ENCODE peak calls at places on chromosomes 12 and 14, in seven cellular contexts. R, H, C, K, J, M and W are unnamed samples.

GRCh38 chr14:51337520-51337919 is 97.5 kb downstream of the TMX1 start:
- DNase-seq in R (no peak), H (no peak), C (no peak), K (no peak), J (no peak), M (no peak), W (no peak)

GRCh38 chr14:59215353-59215752 is 26.9 kb downstream of the DAAM1 start:
- DNase-seq in R (peak), H (no peak), C (peak), K (no peak), J (no peak), M (peak), W (peak)

GRCh38 chr12:124730455-124730932 is 133.2 kb downstream of the SCARB1 start:
- DNase-seq in R (no peak), H (no peak), C (no peak), K (no peak), J (no peak), M (no peak), W (no peak)

GRCh38 chr14:58395815-58396626 is at the start of gene TOMM20L:
- DNase-seq in R (peak), H (peak), C (peak), K (peak), J (peak), M (peak), W (peak)

GRCh38 chr12:68011882-68012207 is 22.6 kb downstream of the IFNG-AS1 start:
- DNase-seq in R (no peak), H (no peak), C (no peak), K (no peak), J (no peak), M (no peak), W (no peak)

GRCh38 chr14:83170165-83170564 is 1636.5 kb upstream of the SEL1L start:
- DNase-seq in R (no peak), H (no peak), C (no peak), K (no peak), J (no peak), M (no peak), W (no peak)

GRCh38 chr12:109696485-109697269 is 16.9 kb upstream of the FAM222A start:
- DNase-seq in R (no peak), H (no peak), C (no peak), K (no peak), J (no peak), M (no peak), W (no peak)

GRCh38 chr14:90453401-90453951 is 56.6 kb downstream of the CALM1 start:
- DNase-seq in R (peak), H (no peak), C (no peak), K (no peak), J (no peak), M (peak), W (peak)

GRCh38 chr12:51242150-51242549 is 3.5 kb downstream of the DAZAP2 start:
- DNase-seq in R (no peak), H (no peak), C (no peak), K (no peak), J (no peak), M (no peak), W (no peak)

GRCh38 chr12:48601013-48601756 is 31.3 kb upstream of the LALBA start:
- DNase-seq in R (no peak), H (peak), C (peak), K (no peak), J (peak), M (no peak), W (no peak)

GRCh38 chr12:42792265-42792664 is 202.7 kb upstream of the PRICKLE1 start:
- DNase-seq in R (no peak), H (no peak), C (no peak), K (no peak), J (no peak), M (no peak), W (no peak)

GRCh38 chr12:28578361-28578760 is 388.1 kb downstream of the CCDC91 start:
- DNase-seq in R (no peak), H (no peak), C (peak), K (no peak), J (no peak), M (no peak), W (no peak)

GRCh38 chr14:103129301-103130016 is 6.2 kb downstream of the TNFAIP2 start:
- DNase-seq in R (no peak), H (no peak), C (no peak), K (no peak), J (no peak), M (no peak), W (no peak)

GRCh38 chr12:49893753-49894752 is 9.6 kb downstream of the FAIM2 start:
- DNase-seq in R (no peak), H (no peak), C (no peak), K (no peak), J (no peak), M (peak), W (no peak)